ENCODE peak calls at places on chromosome 10, in seven cellular contexts. One of them, this sample, is unnamed.

GRCh38 chr10:51928182-51928581 is 228.8 kb upstream of the CSTF2T start:
- DNase-seq in fibroblast of lung: no peak
- DNase-seq in RPMI8226: no peak
- DNase-seq in NCI-H1417: no peak
- DNase-seq in midbrain: no peak
- DNase-seq in NCI-H2107: no peak
- DNase-seq in A549: no peak
- DNase-seq in this sample: no peak

GRCh38 chr10:5088703-5089261 is 5.4 kb upstream of the AKR1C3 start:
- DNase-seq in A549: no peak
- DNase-seq in RPMI8226: no peak
- DNase-seq in NCI-H2107: no peak
- DNase-seq in NCI-H1417: no peak
- DNase-seq in midbrain: no peak
- DNase-seq in fibroblast of lung: no peak
- DNase-seq in this sample: no peak

GRCh38 chr10:78134919-78135318 is 101.3 kb downstream of the RPS24 start:
- DNase-seq in RPMI8226: peak; percentile 3
- DNase-seq in NCI-H1417: no peak
- DNase-seq in NCI-H2107: no peak
- DNase-seq in fibroblast of lung: no peak
- DNase-seq in midbrain: no peak
- DNase-seq in A549: peak; percentile 60
- DNase-seq in this sample: no peak

GRCh38 chr10:102119417-102120141 is 589 bp downstream of the LDB1 start:
- DNase-seq in RPMI8226: peak; percentile 58
- DNase-seq in fibroblast of lung: peak; percentile 58
- DNase-seq in NCI-H2107: no peak
- DNase-seq in NCI-H1417: peak; percentile 54
- DNase-seq in A549: peak; percentile 84
- DNase-seq in midbrain: peak; percentile 25
- DNase-seq in this sample: peak; percentile 86

GRCh38 chr10:79023489-79024162 is 45.1 kb upstream of the ZMIZ1 start:
- DNase-seq in A549: no peak
- DNase-seq in NCI-H1417: peak; percentile 44
- DNase-seq in NCI-H2107: no peak
- DNase-seq in RPMI8226: no peak
- DNase-seq in midbrain: no peak
- DNase-seq in fibroblast of lung: no peak
- DNase-seq in this sample: no peak

GRCh38 chr10:109784236-109784635 is 139.1 kb downstream of the XPNPEP1 start:
- DNase-seq in A549: no peak
- DNase-seq in midbrain: no peak
- DNase-seq in NCI-H1417: no peak
- DNase-seq in NCI-H2107: no peak
- DNase-seq in fibroblast of lung: no peak
- DNase-seq in RPMI8226: no peak
- DNase-seq in this sample: no peak

GRCh38 chr10:73244866-73245477 is 2.1 kb downstream of the DNAJC9 start:
- DNase-seq in NCI-H2107: no peak
- DNase-seq in midbrain: no peak
- DNase-seq in NCI-H1417: no peak
- DNase-seq in A549: no peak
- DNase-seq in RPMI8226: no peak
- DNase-seq in fibroblast of lung: no peak
- DNase-seq in this sample: no peak

GRCh38 chr10:132273304-132273944 is 34.3 kb downstream of the STK32C start:
- DNase-seq in midbrain: no peak
- DNase-seq in A549: no peak
- DNase-seq in RPMI8226: no peak
- DNase-seq in NCI-H1417: no peak
- DNase-seq in NCI-H2107: no peak
- DNase-seq in fibroblast of lung: no peak
- DNase-seq in this sample: no peak

GRCh38 chr10:85446852-85447251 is 919.7 kb downstream of the GRID1 start:
- DNase-seq in A549: no peak
- DNase-seq in RPMI8226: no peak
- DNase-seq in midbrain: no peak
- DNase-seq in NCI-H1417: no peak
- DNase-seq in NCI-H2107: no peak
- DNase-seq in fibroblast of lung: no peak
- DNase-seq in this sample: no peak

GRCh38 chr10:95606922-95607321 is 45.8 kb upstream of the SORBS1 start:
- DNase-seq in NCI-H1417: no peak
- DNase-seq in A549: no peak
- DNase-seq in NCI-H2107: no peak
- DNase-seq in RPMI8226: no peak
- DNase-seq in midbrain: no peak
- DNase-seq in fibroblast of lung: peak; percentile 40
- DNase-seq in this sample: no peak

GRCh38 chr10:85786401-85786899 is 580.1 kb downstream of the GRID1 start:
- DNase-seq in A549: no peak
- DNase-seq in midbrain: no peak
- DNase-seq in RPMI8226: peak; percentile 19
- DNase-seq in NCI-H1417: peak; percentile 82
- DNase-seq in NCI-H2107: no peak
- DNase-seq in fibroblast of lung: no peak
- DNase-seq in this sample: no peak

GRCh38 chr10:117543245-117543998 is 876 bp downstream of the EMX2 start:
- DNase-seq in NCI-H1417: peak; percentile 78
- DNase-seq in midbrain: no peak
- DNase-seq in NCI-H2107: no peak
- DNase-seq in RPMI8226: no peak
- DNase-seq in fibroblast of lung: no peak
- DNase-seq in A549: no peak
- DNase-seq in this sample: no peak

GRCh38 chr10:17257466-17258321 is 29.7 kb downstream of the VIM start:
- DNase-seq in NCI-H1417: peak; percentile 9
- DNase-seq in fibroblast of lung: peak; percentile 86
- DNase-seq in midbrain: peak; percentile 69
- DNase-seq in RPMI8226: peak; percentile 69
- DNase-seq in A549: peak; percentile 52
- DNase-seq in NCI-H2107: no peak
- DNase-seq in this sample: peak; percentile 70

GRCh38 chr10:79475877-79476276 is 30.5 kb upstream of the ZCCHC24 start:
- DNase-seq in RPMI8226: no peak
- DNase-seq in NCI-H2107: no peak
- DNase-seq in A549: no peak
- DNase-seq in NCI-H1417: no peak
- DNase-seq in midbrain: no peak
- DNase-seq in fibroblast of lung: no peak
- DNase-seq in this sample: no peak

GRCh38 chr10:68666280-68666760 is 54.7 kb upstream of the CCAR1 start:
- DNase-seq in RPMI8226: no peak
- DNase-seq in fibroblast of lung: peak; percentile 95
- DNase-seq in midbrain: no peak
- DNase-seq in A549: no peak
- DNase-seq in NCI-H2107: no peak
- DNase-seq in NCI-H1417: no peak
- DNase-seq in this sample: no peak

GRCh38 chr10:106107711-106108110 is 1056.8 kb downstream of the SORCS1 start:
- DNase-seq in NCI-H1417: no peak
- DNase-seq in RPMI8226: no peak
- DNase-seq in fibroblast of lung: no peak
- DNase-seq in midbrain: no peak
- DNase-seq in A549: no peak
- DNase-seq in NCI-H2107: no peak
- DNase-seq in this sample: no peak

GRCh38 chr10:18650618-18651017 is 769 bp downstream of the NSUN6 start:
- DNase-seq in NCI-H1417: no peak
- DNase-seq in A549: no peak
- DNase-seq in RPMI8226: peak; percentile 23
- DNase-seq in NCI-H2107: no peak
- DNase-seq in midbrain: no peak
- DNase-seq in fibroblast of lung: no peak
- DNase-seq in this sample: peak; percentile 5

GRCh38 chr10:94108200-94108599 is 114.5 kb downstream of the PLCE1 start:
- DNase-seq in RPMI8226: no peak
- DNase-seq in A549: no peak
- DNase-seq in fibroblast of lung: peak; percentile 71
- DNase-seq in NCI-H1417: no peak
- DNase-seq in midbrain: no peak
- DNase-seq in NCI-H2107: no peak
- DNase-seq in this sample: no peak

GRCh38 chr10:43689955-43690771 is 41.5 kb upstream of the ZNF32 start:
- DNase-seq in A549: peak; percentile 76
- DNase-seq in fibroblast of lung: peak; percentile 76
- DNase-seq in midbrain: peak; percentile 82
- DNase-seq in NCI-H2107: no peak
- DNase-seq in RPMI8226: peak; percentile 67
- DNase-seq in NCI-H1417: no peak
- DNase-seq in this sample: peak; percentile 71

GRCh38 chr10:102395677-102396197 is at the start of gene NFKB2:
- DNase-seq in RPMI8226: peak; percentile 24
- DNase-seq in NCI-H2107: no peak
- DNase-seq in fibroblast of lung: no peak
- DNase-seq in A549: no peak
- DNase-seq in midbrain: no peak
- DNase-seq in NCI-H1417: no peak
- DNase-seq in this sample: no peak

GRCh38 chr10:72320676-72321247 is 34.0 kb downstream of the DNAJB12 start:
- DNase-seq in RPMI8226: peak; percentile 89
- DNase-seq in NCI-H1417: peak; percentile 25
- DNase-seq in midbrain: no peak
- DNase-seq in fibroblast of lung: peak; percentile 99
- DNase-seq in A549: peak; percentile 95
- DNase-seq in NCI-H2107: peak; percentile 75
- DNase-seq in this sample: peak; percentile 63

GRCh38 chr10:114749014-114749413 is 72.6 kb upstream of the FHIP2A start:
- DNase-seq in A549: no peak
- DNase-seq in fibroblast of lung: peak; percentile 27
- DNase-seq in NCI-H2107: no peak
- DNase-seq in midbrain: no peak
- DNase-seq in RPMI8226: no peak
- DNase-seq in NCI-H1417: no peak
- DNase-seq in this sample: no peak

GRCh38 chr10:120462018-120462682 is 5.1 kb downstream of the PLPP4 start:
- DNase-seq in NCI-H1417: no peak
- DNase-seq in midbrain: no peak
- DNase-seq in RPMI8226: no peak
- DNase-seq in NCI-H2107: no peak
- DNase-seq in fibroblast of lung: no peak
- DNase-seq in A549: no peak
- DNase-seq in this sample: no peak

GRCh38 chr10:4003348-4003973 is 218.5 kb upstream of the KLF6 start:
- DNase-seq in RPMI8226: no peak
- DNase-seq in fibroblast of lung: no peak
- DNase-seq in A549: no peak
- DNase-seq in NCI-H2107: no peak
- DNase-seq in NCI-H1417: no peak
- DNase-seq in midbrain: no peak
- DNase-seq in this sample: no peak

GRCh38 chr10:48935141-48935540 is 4.5 kb downstream of the LRRC18 start:
- DNase-seq in NCI-H2107: no peak
- DNase-seq in RPMI8226: no peak
- DNase-seq in A549: no peak
- DNase-seq in midbrain: no peak
- DNase-seq in NCI-H1417: no peak
- DNase-seq in fibroblast of lung: no peak
- DNase-seq in this sample: no peak

GRCh38 chr10:93550634-93551033 is 15.8 kb upstream of the FFAR4 start:
- DNase-seq in RPMI8226: no peak
- DNase-seq in A549: no peak
- DNase-seq in NCI-H1417: no peak
- DNase-seq in fibroblast of lung: no peak
- DNase-seq in midbrain: no peak
- DNase-seq in NCI-H2107: no peak
- DNase-seq in this sample: no peak

GRCh38 chr10:100881552-100882250 is 31.1 kb upstream of the SLF2 start:
- DNase-seq in midbrain: no peak
- DNase-seq in fibroblast of lung: no peak
- DNase-seq in NCI-H1417: no peak
- DNase-seq in NCI-H2107: no peak
- DNase-seq in A549: no peak
- DNase-seq in RPMI8226: no peak
- DNase-seq in this sample: no peak

GRCh38 chr10:115972426-115972825 is 300.6 kb downstream of the GFRA1 start:
- DNase-seq in NCI-H1417: no peak
- DNase-seq in RPMI8226: no peak
- DNase-seq in fibroblast of lung: no peak
- DNase-seq in NCI-H2107: no peak
- DNase-seq in midbrain: no peak
- DNase-seq in A549: no peak
- DNase-seq in this sample: no peak

GRCh38 chr10:35400600-35401268 is 64.4 kb downstream of the CCNY start:
- DNase-seq in NCI-H1417: no peak
- DNase-seq in A549: no peak
- DNase-seq in fibroblast of lung: no peak
- DNase-seq in midbrain: no peak
- DNase-seq in NCI-H2107: no peak
- DNase-seq in RPMI8226: no peak
- DNase-seq in this sample: no peak

GRCh38 chr10:24603333-24603732 is 120.4 kb downstream of the ARHGAP21 start:
- DNase-seq in RPMI8226: no peak
- DNase-seq in NCI-H1417: no peak
- DNase-seq in midbrain: no peak
- DNase-seq in NCI-H2107: no peak
- DNase-seq in A549: no peak
- DNase-seq in fibroblast of lung: peak; percentile 43
- DNase-seq in this sample: no peak

GRCh38 chr10:74206727-74207126 is 55.7 kb downstream of the ADK start:
- DNase-seq in midbrain: no peak
- DNase-seq in A549: no peak
- DNase-seq in NCI-H1417: peak; percentile 38
- DNase-seq in RPMI8226: no peak
- DNase-seq in NCI-H2107: peak; percentile 64
- DNase-seq in fibroblast of lung: no peak
- DNase-seq in this sample: no peak

GRCh38 chr10:79001082-79001885 is 67.5 kb upstream of the ZMIZ1 start:
- DNase-seq in RPMI8226: no peak
- DNase-seq in NCI-H2107: no peak
- DNase-seq in A549: no peak
- DNase-seq in NCI-H1417: no peak
- DNase-seq in fibroblast of lung: no peak
- DNase-seq in midbrain: no peak
- DNase-seq in this sample: no peak

This sample was measured in cerebellar cortex.